ENCODE peak calls at places on chromosome 13, in seven cellular contexts. U is IMR-90, W is H9, R is trophoblast cell, K is neuronal stem cell, X is H1, T is mesenchymal stem cell. P is an unnamed sample.

GRCh38 chr13:74067818-74068217 is 66.4 kb downstream of the KLF12 start:
- DNase-seq in X (no peak), U (peak), R (peak), K (no peak), W (no peak), T (peak), P (no peak)

GRCh38 chr13:101869553-101869952 is 417.1 kb downstream of the ITGBL1 start:
- DNase-seq in W (no peak), T (peak), K (no peak), U (peak), R (peak), X (no peak), P (no peak)

GRCh38 chr13:73779881-73780280 is 354.3 kb downstream of the KLF12 start:
- DNase-seq in K (no peak), U (peak), T (no peak), R (no peak), W (no peak), X (no peak), P (no peak)

GRCh38 chr13:24306632-24307031 is 2.7 kb upstream of the C1QTNF9 start:
- DNase-seq in T (peak), W (no peak), K (no peak), R (no peak), X (no peak), U (peak), P (no peak)

GRCh38 chr13:42876810-42877550 is 95.6 kb downstream of the FAM216B start:
- DNase-seq in X (no peak), U (peak), T (peak), R (peak), K (no peak), W (no peak), P (peak)

GRCh38 chr13:111115051-111115840 is at the start of gene ARHGEF7:
- DNase-seq in X (no peak), T (peak), R (peak), W (no peak), U (no peak), K (peak), P (peak)

GRCh38 chr13:111517641-111518010 is 197.2 kb downstream of the TEX29 start:
- DNase-seq in K (no peak), T (no peak), W (no peak), X (no peak), U (no peak), R (no peak), P (peak)

GRCh38 chr13:34942732-34943674 is 933 bp downstream of the NBEA start:
- DNase-seq in R (no peak), W (peak), X (no peak), K (peak), U (no peak), T (peak), P (peak)

GRCh38 chr13:48066310-48066989 is 28.5 kb downstream of the MED4 start:
- DNase-seq in R (no peak), U (peak), W (no peak), X (no peak), T (no peak), K (no peak), P (no peak)

GRCh38 chr13:54424344-54424743 is 1395.7 kb downstream of the OLFM4 start:
- DNase-seq in R (no peak), K (no peak), T (no peak), X (no peak), W (no peak), U (no peak), P (peak)

GRCh38 chr13:73000027-73000674 is 58.7 kb upstream of the KLF5 start:
- DNase-seq in T (peak), X (no peak), K (no peak), W (no peak), R (no peak), U (peak), P (peak)

GRCh38 chr13:44352671-44353070 is 21.0 kb upstream of the SERP2 start:
- DNase-seq in T (no peak), R (no peak), X (no peak), W (no peak), K (no peak), U (no peak), P (no peak)

GRCh38 chr13:108086678-108087077 is 128.7 kb downstream of the LIG4 start:
- DNase-seq in U (peak), X (no peak), W (peak), T (peak), K (no peak), R (no peak), P (peak)

GRCh38 chr13:26482451-26483197 is 74.9 kb upstream of the WASF3 start:
- DNase-seq in T (peak), W (peak), U (peak), R (peak), K (peak), X (peak), P (peak)

GRCh38 chr13:46173656-46174055 is 8.3 kb downstream of the LCP1 start:
- DNase-seq in W (no peak), K (no peak), T (no peak), R (peak), U (no peak), X (no peak), P (no peak)

GRCh38 chr13:28040977-28041376 is 52.5 kb upstream of the URAD start:
- DNase-seq in U (no peak), W (no peak), K (no peak), R (no peak), T (no peak), X (no peak), P (no peak)

GRCh38 chr13:29976535-29976934 is 126.1 kb upstream of the UBL3 start:
- DNase-seq in K (no peak), W (no peak), U (no peak), X (no peak), T (no peak), R (no peak), P (no peak)

GRCh38 chr13:46476174-46476573 is 76.8 kb upstream of the LRCH1 start:
- DNase-seq in K (no peak), U (no peak), T (no peak), X (no peak), W (no peak), R (no peak), P (no peak)

GRCh38 chr13:107441279-107441678 is 774.1 kb downstream of the LIG4 start:
- DNase-seq in K (no peak), X (no peak), T (peak), R (no peak), U (peak), W (no peak), P (no peak)

GRCh38 chr13:113751491-113751890 is 7.5 kb upstream of the TMEM255B start:
- DNase-seq in U (no peak), W (no peak), T (no peak), X (no peak), K (no peak), R (no peak), P (no peak)

GRCh38 chr13:112885782-112886268 is 83.2 kb upstream of the MCF2L start:
- DNase-seq in R (peak), X (peak), T (peak), U (peak), K (peak), W (peak), P (peak)

GRCh38 chr13:97522243-97522642 is 88.3 kb downstream of the RAP2A start:
- DNase-seq in T (no peak), K (no peak), X (no peak), U (no peak), R (no peak), W (no peak), P (no peak)

GRCh38 chr13:107573184-107573583 is 642.2 kb downstream of the LIG4 start:
- DNase-seq in T (no peak), K (no peak), X (no peak), W (no peak), U (no peak), R (no peak), P (no peak)

DNA sequence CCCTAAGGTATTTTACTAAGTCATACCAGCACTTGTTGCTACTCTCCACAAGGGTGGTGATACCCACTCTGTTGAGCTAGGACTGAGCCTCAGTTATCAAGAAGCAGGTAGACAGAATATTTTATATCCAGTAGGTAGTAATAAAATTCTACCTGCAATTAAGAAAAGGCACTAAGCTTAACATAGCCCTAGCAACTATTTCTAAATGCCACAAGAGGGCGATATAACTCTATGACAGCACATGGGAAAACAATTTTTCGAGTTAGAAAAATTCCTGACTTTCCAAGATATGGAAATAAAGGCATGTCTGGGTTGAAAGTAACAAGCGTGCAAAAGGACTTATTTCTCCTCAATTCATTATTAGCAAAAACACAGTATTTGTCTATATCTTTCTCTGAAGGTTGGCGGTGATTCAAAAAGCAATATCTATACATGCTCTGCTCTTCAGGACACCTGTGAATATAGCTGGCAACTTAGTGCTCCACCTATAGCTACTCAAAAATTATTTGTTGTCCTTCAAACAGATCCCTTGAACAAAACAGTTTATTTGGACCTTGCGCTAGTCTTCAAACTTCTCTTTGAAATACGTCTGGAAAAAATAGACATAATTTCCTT is 14.7 kb downstream of the CCDC169 start:
- DNase-seq in K (peak), U (peak), R (peak), X (no peak), T (peak), W (no peak), P (peak)
- H4K8ac ChIP-seq in K (no peak), U (no peak), R (no peak), X (no peak), T (no peak), W (no peak), P (no peak)

DNA sequence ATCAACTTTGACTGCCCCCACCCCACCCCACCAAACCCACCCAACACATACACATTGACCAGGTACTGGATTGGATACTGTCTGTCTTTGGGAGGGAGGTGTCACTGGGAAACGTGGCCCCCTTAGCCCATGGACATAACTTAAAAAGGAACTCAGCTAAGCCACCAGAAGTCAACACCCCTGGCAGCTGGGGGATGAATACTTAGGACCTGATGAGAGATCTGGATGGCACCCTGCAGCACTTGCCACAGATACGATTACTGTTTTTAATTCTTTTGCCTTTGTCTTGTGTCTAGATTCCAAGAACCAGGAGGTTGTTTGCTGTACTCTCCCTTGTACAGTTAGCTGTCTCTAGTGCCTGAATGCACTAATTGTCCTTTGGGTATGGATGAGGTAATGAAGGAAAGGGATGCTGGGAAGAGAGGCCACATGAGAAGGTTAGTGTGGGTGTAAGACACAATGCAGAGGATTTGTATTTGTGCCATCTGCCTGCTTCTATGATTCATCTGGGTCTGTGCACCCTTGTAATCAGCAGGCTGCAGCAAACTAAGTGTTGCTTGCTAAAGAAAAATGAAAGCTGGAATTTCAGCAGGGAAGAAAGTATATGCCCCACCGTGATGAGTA is 385.8 kb downstream of the KCNRG start:
- DNase-seq in X (no peak), U (peak), K (no peak), R (no peak), T (peak), W (no peak), P (no peak)
- H3K4me2 ChIP-seq in X (no peak), U (peak), K (no peak), R (no peak), T (no peak), W (no peak), P (no peak)

DNA sequence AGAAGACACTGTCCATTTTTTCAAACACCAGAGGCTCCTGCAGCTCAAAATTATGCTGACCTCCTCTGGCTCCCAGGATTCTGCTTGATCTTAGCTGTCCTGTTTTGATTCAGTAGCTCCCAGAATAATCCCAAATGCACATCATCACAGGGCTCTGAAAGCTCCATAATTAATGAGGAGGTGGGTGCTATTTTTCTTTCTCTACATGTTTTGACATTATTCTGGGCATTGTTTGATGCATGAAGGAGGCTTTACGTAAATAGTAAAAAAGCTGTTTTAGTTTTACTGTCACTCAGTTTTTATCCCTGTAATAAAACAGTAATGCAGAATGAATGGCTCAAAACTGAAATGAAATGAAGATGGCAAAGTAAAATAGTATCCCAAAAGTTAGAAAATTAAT is 495.4 kb downstream of the DCT start:
- DNase-seq in W (no peak), U (no peak), X (no peak), K (no peak), T (no peak), R (no peak), P (no peak)
- H4K8ac ChIP-seq in W (no peak), U (no peak), X (no peak), K (no peak), T (no peak), R (no peak), P (no peak)

GRCh38 chr13:98766716-98767115 is 14.2 kb upstream of the SLC15A1 start:
- DNase-seq in U (peak), W (no peak), K (no peak), X (no peak), T (no peak), R (no peak), P (no peak)
- H3K4me2 ChIP-seq in U (no peak), W (no peak), K (no peak), X (no peak), T (peak), R (no peak), P (no peak)

GRCh38 chr13:75508002-75508548 is 26.1 kb upstream of the TBC1D4 start:
- DNase-seq in K (no peak), U (no peak), W (no peak), T (no peak), X (no peak), R (no peak), P (no peak)

GRCh38 chr13:75507027-75508001 is 25.3 kb upstream of the TBC1D4 start:
- DNase-seq in U (no peak), X (no peak), R (no peak), T (no peak), K (no peak), W (no peak), P (no peak)

GRCh38 chr13:75511226-75511625 is 26.4 kb downstream of the COMMD6 start:
- DNase-seq in X (no peak), U (no peak), R (no peak), K (no peak), T (no peak), W (no peak), P (no peak)

GRCh38 chr13:75505966-75506365 is 24.0 kb upstream of the TBC1D4 start:
- DNase-seq in T (no peak), K (no peak), U (no peak), W (no peak), R (no peak), X (no peak), P (no peak)

GRCh38 chr13:75505327-75505726 is 23.4 kb upstream of the TBC1D4 start:
- DNase-seq in U (no peak), X (no peak), W (no peak), R (no peak), T (no peak), K (no peak), P (no peak)
- H4K8ac ChIP-seq in U (no peak), X (no peak), W (no peak), R (no peak), T (no peak), K (no peak), P (no peak)

GRCh38 chr13:99287544-99287943 is 19.7 kb downstream of the GPR183 start:
- DNase-seq in W (no peak), U (no peak), K (no peak), T (no peak), R (no peak), X (no peak), P (no peak)
- H3K4me2 ChIP-seq in W (no peak), U (no peak), K (no peak), T (no peak), R (no peak), X (no peak), P (no peak)

P was measured in mesendoderm.